ENCODE peak calls at places on chromosomes 3 and 15, in eight cellular contexts. R is CD8-positive, alpha-beta T cell; N is prostate gland; P is tibial nerve; Y is GM23248; M is astrocyte; Q is keratinocyte; U is heart left ventricle. Z is an unnamed sample. For H3K4me1, the result is how much of the 10 kb centered on the place peaks cover.

GRCh38 chr3:184688251-184688851 is 23.5 kb downstream of the MAGEF1 start:
- DNase-seq in R (no peak), P (no peak), M (peak), U (no peak), Y (peak), Q (no peak), N (no peak), Z (no peak)

GRCh38 chr15:59571606-59572005 is 40.0 kb upstream of the GCNT3 start:
- DNase-seq in N (no peak), M (no peak), U (no peak), Y (no peak), R (no peak), P (no peak), Q (no peak), Z (no peak)

GRCh38 chr3:56939759-56940323 is 120.6 kb upstream of the SPATA12 start:
- DNase-seq in M (no peak), U (no peak), Y (no peak), Q (no peak), N (no peak), R (no peak), P (no peak), Z (no peak)

GRCh38 chr15:31360843-31361763 is 34.5 kb downstream of the KLF13 start:
- DNase-seq in R (peak), U (peak), N (no peak), P (no peak), Y (no peak), M (no peak), Q (no peak), Z (peak)

GRCh38 chr3:22858486-22858885 is 344.6 kb upstream of the UBE2E2 start:
- DNase-seq in Y (no peak), R (no peak), P (no peak), U (no peak), N (no peak), M (no peak), Q (no peak), Z (no peak)

GRCh38 chr3:177127008-177127407 is 70.3 kb downstream of the TBL1XR1 start:
- DNase-seq in N (no peak), U (no peak), Q (no peak), P (no peak), Y (no peak), R (no peak), M (no peak), Z (peak)

GRCh38 chr3:194925614-194926013 is 239.9 kb downstream of the FAM43A start:
- DNase-seq in Q (no peak), R (no peak), U (no peak), P (no peak), Y (no peak), N (no peak), M (no peak), Z (no peak)

GRCh38 chr15:47212222-47213010 is 504.9 kb upstream of the SEMA6D start:
- DNase-seq in M (no peak), Q (no peak), N (no peak), U (no peak), Y (no peak), P (no peak), R (no peak), Z (no peak)

GRCh38 chr3:196789773-196790419 is 50.2 kb downstream of the PAK2 start:
- DNase-seq in Y (no peak), Q (no peak), M (no peak), P (no peak), U (no peak), R (no peak), N (no peak), Z (no peak)

GRCh38 chr3:71101014-71101413 is 482.5 kb downstream of the FOXP1 start:
- DNase-seq in Q (peak), N (no peak), Y (peak), R (no peak), M (peak), P (no peak), U (no peak), Z (no peak)

GRCh38 chr3:106728315-106728821 is 648.9 kb upstream of the CCDC54 start:
- DNase-seq in P (no peak), M (peak), N (no peak), U (no peak), R (no peak), Q (peak), Y (peak), Z (no peak)

GRCh38 chr15:80580107-80580506 is 115.0 kb upstream of the ABHD17C start:
- DNase-seq in Y (peak), Q (peak), P (no peak), N (peak), U (no peak), R (no peak), M (peak), Z (no peak)

GRCh38 chr15:70048578-70048977 is 49.1 kb downstream of the TLE3 start:
- DNase-seq in R (no peak), N (no peak), Q (no peak), P (no peak), M (no peak), Y (no peak), U (no peak), Z (no peak)

GRCh38 chr3:120506076-120506827 is 55.5 kb upstream of the FSTL1 start:
- DNase-seq in P (no peak), N (no peak), U (no peak), R (no peak), Q (no peak), Y (peak), M (peak), Z (no peak)

GRCh38 chr3:69458798-69459197 is 72.9 kb upstream of the FRMD4B start:
- DNase-seq in Q (no peak), Y (no peak), R (no peak), M (no peak), N (no peak), U (no peak), P (no peak), Z (no peak)

GRCh38 chr3:133506215-133506901 is 67.1 kb upstream of the CDV3 start:
- DNase-seq in U (no peak), Q (no peak), N (no peak), M (no peak), P (no peak), R (peak), Y (no peak), Z (peak)
- H3K4me3 ChIP-seq in U (no peak), Q (no peak), N (no peak), M (no peak), P (no peak), R (peak), Y (no peak), Z (no peak)

GRCh38 chr15:85399627-85400026 is 19.2 kb downstream of the AKAP13 start:
- DNase-seq in P (no peak), Y (no peak), N (no peak), M (no peak), Q (no peak), U (no peak), R (no peak), Z (peak)
- H3K4me1 ChIP-seq in P (half or more), Y (under half), N (under half), M (under half), Q (under half), U (half or more), R (under half), Z (under half)

DNA sequence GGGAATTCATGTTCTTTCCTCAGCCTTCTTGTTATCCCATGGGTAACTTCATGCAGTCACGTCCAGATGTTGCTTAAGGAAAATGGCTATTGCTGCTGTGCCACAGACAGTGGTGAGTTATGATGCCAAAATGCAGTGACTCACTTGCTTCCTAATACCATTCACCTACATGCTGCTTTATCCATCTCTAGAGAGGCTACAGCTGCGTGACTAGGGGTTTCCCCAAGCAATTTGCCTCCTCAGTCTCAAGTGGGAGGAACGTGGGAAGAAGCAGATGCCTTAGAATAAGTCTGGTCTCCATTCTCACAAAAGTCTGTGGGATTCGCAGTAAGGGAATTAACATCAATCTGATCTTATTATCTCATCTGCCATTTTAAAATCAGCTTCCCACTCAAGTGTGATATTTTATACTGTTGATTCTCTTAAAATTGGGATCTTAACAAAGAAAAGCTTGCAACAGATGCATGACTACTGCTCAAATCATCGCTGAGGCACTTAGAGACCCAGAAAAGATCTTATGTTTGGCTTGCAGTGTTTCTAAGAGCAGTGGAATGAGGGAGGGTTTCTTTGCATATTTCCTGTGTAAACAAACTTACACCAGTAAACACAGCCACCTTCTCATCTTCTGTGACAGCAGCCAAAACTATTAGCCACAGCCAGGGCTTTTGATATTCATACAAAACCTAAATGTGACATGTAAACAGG is 62.0 kb upstream of the ACP3 start:
- DNase-seq in R (no peak), P (no peak), U (no peak), M (peak), Q (peak), Y (peak), N (no peak), Z (no peak)
- H3K27ac ChIP-seq in R (no peak), P (no peak), U (no peak), M (peak), Q (no peak), Y (peak), N (peak), Z (no peak)

DNA sequence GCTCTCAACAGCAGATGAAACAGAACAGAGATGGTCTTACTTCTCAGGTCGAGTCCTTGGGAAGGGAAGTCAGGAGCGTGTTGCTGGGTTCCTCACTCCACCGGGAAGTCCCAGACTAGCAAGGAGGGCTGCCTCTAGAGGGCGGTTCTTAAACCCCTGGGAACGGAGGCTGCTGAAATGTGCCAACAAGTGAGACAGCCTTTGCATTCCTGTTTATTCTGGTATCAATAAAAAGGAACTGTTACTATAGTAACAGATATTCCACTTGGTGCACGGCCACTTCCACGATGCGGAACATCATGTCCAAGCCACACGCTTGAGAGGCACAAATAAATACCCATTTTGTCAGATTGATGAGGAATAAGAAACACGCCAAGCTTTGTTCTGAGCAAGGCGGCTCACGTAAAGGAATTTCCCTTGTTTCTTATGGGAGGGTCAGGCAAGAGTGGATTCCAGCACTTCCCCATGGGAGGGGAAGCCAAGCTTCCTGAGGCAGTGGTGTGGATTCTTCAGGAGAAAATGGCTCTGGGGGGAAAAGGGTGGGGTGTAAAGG is at the start of gene FAM107A:
- DNase-seq in P (peak), Q (no peak), U (peak), N (peak), Y (peak), R (no peak), M (peak), Z (no peak)
- H3K4me3 ChIP-seq in P (peak), Q (no peak), U (peak), N (peak), Y (peak), R (no peak), M (no peak), Z (no peak)

GRCh38 chr3:33076952-33077351 is 20.0 kb downstream of the GLB1 start:
- DNase-seq in Y (no peak), R (no peak), P (no peak), Q (no peak), U (no peak), N (no peak), M (no peak), Z (no peak)

GRCh38 chr3:33075996-33076395 is 20.9 kb downstream of the GLB1 start:
- DNase-seq in Y (peak), N (no peak), U (no peak), R (no peak), P (no peak), Q (no peak), M (peak), Z (no peak)

GRCh38 chr3:33077976-33078375 is 19.0 kb downstream of the GLB1 start:
- DNase-seq in R (no peak), N (no peak), Y (no peak), U (no peak), Q (no peak), M (no peak), P (no peak), Z (no peak)

GRCh38 chr3:33083958-33084357 is 13.0 kb downstream of the GLB1 start:
- DNase-seq in Q (no peak), M (no peak), R (no peak), P (no peak), N (no peak), Y (no peak), U (no peak), Z (no peak)

GRCh38 chr3:33081812-33082211 is 15.1 kb downstream of the GLB1 start:
- DNase-seq in P (no peak), R (no peak), U (no peak), Q (no peak), N (no peak), M (no peak), Y (no peak), Z (no peak)
- H3K4me1 ChIP-seq in P (under half), R (under half), U (under half), Q (under half), N (under half), M (under half), Y (under half), Z (under half)

DNA sequence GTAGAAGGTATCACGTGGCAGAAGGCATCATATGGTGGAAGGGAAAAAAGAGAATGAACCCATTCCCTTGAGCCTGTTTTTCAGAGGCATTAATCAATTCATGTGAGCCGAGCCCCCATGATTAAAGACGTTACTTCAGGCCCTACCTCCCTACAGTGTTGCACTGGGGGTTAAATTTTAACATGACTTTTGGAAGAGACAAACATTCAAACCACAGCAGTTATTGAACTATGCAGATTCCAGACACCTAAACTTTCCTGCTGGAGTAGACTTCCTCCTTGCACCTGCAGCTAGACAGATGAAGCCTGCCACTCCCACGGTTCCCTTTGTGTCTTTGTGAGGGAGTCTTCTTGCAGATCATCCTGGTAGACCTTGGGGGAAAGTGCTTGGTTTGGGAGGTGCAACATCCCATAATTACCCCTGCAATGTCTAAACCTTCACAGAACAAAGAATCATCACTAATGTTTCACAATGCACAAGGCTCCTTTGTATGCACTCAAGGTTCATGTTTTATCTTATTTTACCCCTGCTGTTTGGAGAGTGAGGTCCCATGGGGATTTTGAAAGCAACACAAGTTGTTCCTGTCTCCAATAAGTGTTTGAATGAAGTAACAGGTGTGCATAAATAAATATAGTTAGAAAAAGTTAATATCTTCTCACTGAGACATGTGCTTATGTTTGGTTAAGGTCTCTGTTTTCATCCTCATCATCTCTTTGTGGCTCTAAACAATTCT is 64.9 kb upstream of the XCR1 start:
- DNase-seq in N (no peak), P (no peak), Q (no peak), U (no peak), Y (no peak), M (no peak), R (no peak), Z (no peak)
- H3K27ac ChIP-seq in N (no peak), P (no peak), Q (no peak), U (no peak), Y (no peak), M (no peak), R (no peak), Z (no peak)